ENCODE peak calls at places on chromosomes 2 and 18, in four cellular contexts. N, L, Z and Y are unnamed samples.

GRCh38 chr2:169683054-169683424 is 11.2 kb downstream of the CFAP210 start:
- DNase-seq in L (no peak), Z (no peak), N (no peak), Y (no peak)

GRCh38 chr2:171529914-171530313 is 7.6 kb downstream of the CYBRD1 start:
- DNase-seq in L (no peak), N (no peak), Z (no peak), Y (no peak)

GRCh38 chr2:28709101-28709500 is 42.5 kb upstream of the PPP1CB start:
- DNase-seq in L (no peak), Z (no peak), N (no peak), Y (no peak)

GRCh38 chr18:48767090-48767670 is 183.6 kb downstream of the SMAD7 start:
- DNase-seq in N (peak; percentile 49), Z (peak; percentile 9), L (peak; percentile 31), Y (no peak)

GRCh38 chr18:79487198-79488165 is 91.8 kb downstream of the NFATC1 start:
- DNase-seq in N (no peak), L (no peak), Z (no peak), Y (peak; percentile 11)

GRCh38 chr2:127051116-127051779 is 55.7 kb downstream of the BIN1 start:
- DNase-seq in Z (no peak), N (no peak), L (no peak), Y (peak; percentile 14)

GRCh38 chr18:70454705-70455322 is 166.0 kb downstream of the SOCS6 start:
- DNase-seq in L (peak; percentile 28), Z (peak; percentile 85), N (peak; percentile 79), Y (no peak)

GRCh38 chr2:147846382-147847081 is 1.7 kb downstream of the ACVR2A start:
- DNase-seq in L (no peak), Z (peak; percentile 25), N (no peak), Y (no peak)

GRCh38 chr2:1047485-1047884 is 96.8 kb downstream of the SNTG2 start:
- DNase-seq in Z (peak; percentile 11), L (peak; percentile 6), N (peak; percentile 7), Y (no peak)

GRCh38 chr2:158042245-158042644 is 59.4 kb upstream of the UPP2 start:
- DNase-seq in L (no peak), N (peak; percentile 3), Z (no peak), Y (no peak)

GRCh38 chr2:158998486-158999248 is 30.2 kb downstream of the TANC1 start:
- DNase-seq in N (peak; percentile 57), L (no peak), Z (no peak), Y (no peak)

GRCh38 chr2:200861617-200862016 is 2.8 kb downstream of the CLK1 start:
- DNase-seq in L (no peak), N (no peak), Z (no peak), Y (no peak)

GRCh38 chr2:214379227-214379626 is 31.6 kb upstream of the VWC2L start:
- DNase-seq in L (no peak), N (no peak), Z (no peak), Y (no peak)

GRCh38 chr2:142165790-142166189 is 35.0 kb upstream of the LRP1B start:
- DNase-seq in Z (peak; percentile 1), L (no peak), N (peak; percentile 53), Y (no peak)

GRCh38 chr18:57743008-57743407 is 60.1 kb downstream of the ATP8B1 start:
- DNase-seq in N (peak; percentile 56), Z (peak; percentile 90), L (no peak), Y (no peak)

GRCh38 chr2:100630473-100630977 is 67.7 kb downstream of the PDCL3 start:
- DNase-seq in L (no peak), Z (no peak), N (no peak), Y (no peak)

GRCh38 chr2:148273158-148273691 is 252.3 kb downstream of the MBD5 start:
- DNase-seq in Z (peak; percentile 21), L (no peak), N (no peak), Y (no peak)

GRCh38 chr2:48651127-48651526 is 33.5 kb downstream of the GTF2A1L start:
- DNase-seq in N (peak; percentile 34), L (no peak), Z (peak; percentile 31), Y (no peak)

GRCh38 chr18:62904396-62905285 is 189.3 kb downstream of the PHLPP1 start:
- DNase-seq in L (no peak), N (no peak), Z (no peak), Y (no peak)

GRCh38 chr18:6732952-6733351 is 3.4 kb downstream of the ARHGAP28 start:
- DNase-seq in Z (no peak), L (no peak), N (no peak), Y (no peak)

GRCh38 chr2:25960920-25961319 is 21.4 kb downstream of the KIF3C start:
- DNase-seq in Z (peak; percentile 57), L (no peak), N (peak; percentile 69), Y (no peak)

GRCh38 chr18:31685097-31686082 is 1.0 kb upstream of the B4GALT6 start:
- DNase-seq in N (peak; percentile 86), L (peak; percentile 21), Z (peak; percentile 70), Y (peak; percentile 64)

GRCh38 chr2:230319211-230319862 is 7.7 kb upstream of the SP140L start:
- DNase-seq in N (no peak), Z (no peak), L (peak; percentile 87), Y (no peak)

GRCh38 chr2:65351948-65352595 is 80.3 kb downstream of the SPRED2 start:
- DNase-seq in L (no peak), Z (no peak), N (no peak), Y (no peak)

GRCh38 chr2:23545811-23546210 is 160.8 kb downstream of the KLHL29 start:
- DNase-seq in N (no peak), Z (no peak), L (no peak), Y (no peak)

GRCh38 chr2:172674034-172674967 is 61.3 kb upstream of the RAPGEF4 start:
- DNase-seq in L (peak; percentile 6), Z (peak; percentile 24), N (peak; percentile 42), Y (peak; percentile 50)

GRCh38 chr2:174631009-174631981 is 33.7 kb upstream of the WIPF1 start:
- DNase-seq in L (no peak), Z (peak; percentile 91), N (peak; percentile 75), Y (no peak)

GRCh38 chr2:70932631-70933230 is 3.0 kb upstream of the ATP6V1B1 start:
- DNase-seq in L (no peak), N (no peak), Z (no peak), Y (no peak)

GRCh38 chr2:33616873-33617272 is 17.8 kb upstream of the FAM98A start:
- DNase-seq in L (no peak), Z (no peak), N (no peak), Y (no peak)

GRCh38 chr2:196181484-196181883 is 10.1 kb upstream of the STK17B start:
- DNase-seq in Z (no peak), L (no peak), N (no peak), Y (no peak)

GRCh38 chr2:26503238-26503880 is 25.4 kb upstream of the OTOF start:
- DNase-seq in L (peak; percentile 64), Z (peak; percentile 41), N (peak; percentile 45), Y (peak; percentile 67)

GRCh38 chr2:23564618-23564967 is 179.6 kb downstream of the KLHL29 start:
- DNase-seq in Z (peak; percentile 15), L (no peak), N (peak; percentile 25), Y (no peak)

GRCh38 chr2:45013229-45014015 is 4.2 kb upstream of the SIX2 start:
- DNase-seq in Z (no peak), L (no peak), N (no peak), Y (no peak)
- H3K4me3 ChIP-seq in Z (peak overlapping the region; percentile 50), L (no peak overlapping the region), N (peak overlapping the region; percentile 48), Y (peak overlapping the region; percentile 67)

DNA sequence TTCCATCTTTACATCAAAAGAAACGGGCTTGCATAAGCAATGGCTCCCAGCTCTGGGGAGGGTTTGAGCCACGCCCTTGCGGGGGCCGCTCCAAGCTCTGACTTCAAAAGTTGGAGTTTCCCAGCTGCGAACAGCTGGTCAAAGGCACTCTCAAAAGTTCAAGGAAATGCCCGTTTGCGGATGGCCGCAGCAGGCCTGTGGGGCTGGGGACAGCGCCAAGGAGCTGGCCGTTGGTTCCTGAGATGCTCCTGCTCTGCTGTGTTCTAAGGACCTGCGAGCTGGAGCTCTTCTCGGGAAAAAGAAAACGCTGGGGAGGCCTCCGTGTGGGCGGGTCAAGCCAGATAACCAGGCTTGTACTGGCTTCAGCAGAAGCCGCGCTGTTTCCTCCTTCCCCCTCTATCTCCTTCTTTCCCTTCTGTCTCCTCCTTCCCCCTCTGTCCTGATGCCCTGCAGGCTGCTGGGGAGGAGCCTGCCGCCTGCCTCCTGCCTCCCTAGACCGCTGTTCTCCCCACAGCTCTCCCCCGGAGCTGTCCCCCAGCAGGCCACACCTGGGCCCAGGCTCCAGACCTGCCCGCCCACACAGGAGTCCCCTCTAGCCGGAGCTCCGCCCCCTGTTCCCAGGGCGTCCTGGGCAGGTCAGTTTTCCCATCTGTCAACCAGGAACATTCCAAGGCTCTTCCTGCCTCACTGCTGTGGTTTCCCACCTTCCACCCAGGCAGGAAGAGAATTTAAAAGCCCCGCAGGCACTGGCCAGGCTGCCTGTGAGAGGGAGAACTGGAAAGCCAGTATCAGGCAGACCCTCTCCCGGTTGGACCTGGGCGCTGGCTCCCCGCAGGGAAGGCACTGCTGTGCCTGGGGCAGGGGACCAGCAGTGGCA is 14.1 kb downstream of the KLF11 start:
- DNase-seq in N (peak; percentile 81), Z (peak; percentile 82), L (no peak), Y (peak; percentile 78)
- H3K4me3 ChIP-seq in N (peak overlapping the region; percentile 30), Z (peak overlapping the region; percentile 41), L (no peak overlapping the region), Y (peak overlapping the region; percentile 48)

GRCh38 chr18:50193796-50194622 is 938 bp downstream of the MYO5B start:
- DNase-seq in Z (no peak), L (no peak), N (no peak), Y (no peak)
- H3K4me3 ChIP-seq in Z (no peak overlapping the region), L (no peak overlapping the region), N (no peak overlapping the region), Y (peak overlapping the region; percentile 71)

DNA sequence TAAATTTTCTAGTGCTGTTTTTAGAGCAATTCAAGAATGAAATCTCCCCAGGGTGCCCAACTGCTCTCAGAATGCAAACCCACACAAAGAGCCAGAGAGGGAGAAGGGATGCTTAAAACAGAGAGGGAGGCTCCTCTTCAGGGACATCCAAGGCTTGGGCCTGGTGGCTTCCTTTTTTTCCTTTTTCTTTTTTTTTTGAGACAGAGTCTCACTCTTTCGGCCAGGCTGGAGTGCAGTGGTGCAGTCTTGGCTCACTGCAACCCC is 32.8 kb upstream of the ATL2 start:
- DNase-seq in N (no peak), Z (no peak), L (no peak), Y (no peak)
- H3K4me3 ChIP-seq in N (no peak overlapping the region), Z (no peak overlapping the region), L (no peak overlapping the region), Y (no peak overlapping the region)

DNA sequence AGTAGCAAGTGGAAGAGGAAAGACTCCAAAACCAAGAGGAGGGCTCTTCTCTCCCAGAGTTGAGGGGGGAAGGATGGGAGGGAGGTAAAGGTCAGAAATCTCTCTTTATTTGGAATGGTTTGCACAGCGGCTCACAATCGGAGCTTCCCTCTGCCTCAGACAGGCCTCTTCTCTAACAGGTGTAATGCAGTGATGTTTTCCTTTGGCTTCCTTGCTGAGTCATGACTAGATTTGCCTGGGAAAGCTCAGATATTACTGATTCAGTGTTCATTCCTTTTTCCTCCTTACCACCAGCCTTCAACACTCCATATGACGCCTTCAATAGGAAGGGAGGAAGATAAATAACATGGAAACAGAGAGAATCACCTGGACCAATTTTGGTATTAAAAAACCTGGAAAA is 136.6 kb downstream of the RNF152 start:
- DNase-seq in N (no peak), L (no peak), Z (no peak), Y (no peak)
- H3K4me3 ChIP-seq in N (no peak overlapping the region), L (no peak overlapping the region), Z (no peak overlapping the region), Y (no peak overlapping the region)